ENCODE peak calls at places on chromosomes 16 and 17, in ten cellular contexts. H is stimulated activated CD8-positive, alpha-beta memory T cell treated with anti-CD3 and anti-CD28 coated beads, Interleukin-15, amount 100 ng/mL, for 24 hours; S is thoracic aorta; J is Right ventricle myocardium superior; B is endothelial cell; A is AG08395; R is Kasumi-1; D is body of pancreas; C is heart left ventricle; X is nephron progenitor cell. U is an unnamed sample.

GRCh38 chr16:87123356-87124001 is 193.7 kb downstream of the C16orf95 start:
- DNase-seq in H (no peak), S (no peak), J (no peak), B (no peak), A (no peak), R (no peak), D (no peak), C (no peak), X (no peak), U (no peak)

GRCh38 chr16:88775825-88776224 is 9.2 kb downstream of the PIEZO1 start:
- DNase-seq in H (no peak), S (no peak), J (no peak), B (no peak), A (no peak), R (no peak), D (no peak), C (no peak), X (no peak), U (no peak)

GRCh38 chr16:76278976-76279375 is 1.8 kb downstream of the CNTNAP4 start:
- DNase-seq in H (no peak), S (no peak), J (no peak), B (no peak), A (no peak), R (peak; percentile 46), D (no peak), C (no peak), X (no peak), U (peak; percentile 9)

GRCh38 chr17:83019376-83019775 is 60.0 kb upstream of the METRNL start:
- DNase-seq in H (no peak), S (no peak), J (no peak), B (no peak), A (no peak), R (no peak), D (no peak), C (no peak), X (no peak), U (no peak)

GRCh38 chr17:61399131-61400057 is at the start of gene TBX2:
- DNase-seq in H (no peak), S (peak; percentile 63), J (peak; percentile 91), B (peak; percentile 47), A (peak; percentile 77), R (no peak), D (peak; percentile 49), C (peak; percentile 87), X (peak; percentile 69), U (no peak)

GRCh38 chr16:11562941-11563340 is 23.8 kb downstream of the LITAF start:
- DNase-seq in H (no peak), S (no peak), J (no peak), B (no peak), A (no peak), R (no peak), D (no peak), C (no peak), X (no peak), U (peak; percentile 34)

GRCh38 chr16:69509125-69509524 is 56.6 kb upstream of the NFAT5 start:
- DNase-seq in H (no peak), S (no peak), J (no peak), B (no peak), A (no peak), R (no peak), D (no peak), C (no peak), X (no peak), U (no peak)

GRCh38 chr17:58002154-58002553 is 4.9 kb downstream of the SRSF1 start:
- DNase-seq in H (no peak), S (no peak), J (no peak), B (no peak), A (no peak), R (no peak), D (no peak), C (no peak), X (no peak), U (no peak)

GRCh38 chr17:16491131-16491702 is 776 bp downstream of the LRRC75A start:
- DNase-seq in H (no peak), S (no peak), J (peak; percentile 49), B (no peak), A (no peak), R (no peak), D (no peak), C (no peak), X (peak; percentile 45), U (no peak)

GRCh38 chr17:35774499-35774898 is 13.8 kb downstream of the C17orf50 start:
- DNase-seq in H (no peak), S (peak; percentile 50), J (peak; percentile 71), B (no peak), A (peak; percentile 31), R (no peak), D (peak; percentile 52), C (peak; percentile 43), X (no peak), U (no peak)

GRCh38 chr16:89257281-89257731 is 39.8 kb downstream of the ZNF778 start:
- DNase-seq in H (no peak), S (no peak), J (no peak), B (peak; percentile 50), A (peak; percentile 37), R (no peak), D (no peak), C (no peak), X (no peak), U (no peak)

GRCh38 chr17:77516902-77517301 is 376.1 kb downstream of the SEC14L1 start:
- DNase-seq in H (no peak), S (no peak), J (no peak), B (no peak), A (peak; percentile 47), R (no peak), D (no peak), C (no peak), X (no peak), U (no peak)

GRCh38 chr16:88192601-88193000 is 190.2 kb upstream of the ZNF469 start:
- DNase-seq in H (no peak), S (no peak), J (no peak), B (no peak), A (no peak), R (no peak), D (no peak), C (no peak), X (no peak), U (no peak)

U was measured in MV-4-11.